ENCODE peak calls at places on chromosomes 2 and 18, in four cellular contexts. A is prostate gland; C is neuronal stem cell; K is CD4-positive, alpha-beta memory T cell. L is an unnamed sample.

GRCh38 chr2:200483729-200484198 is 26.1 kb downstream of the KCTD18 start:
- DNase-seq in A (peak; percentile 71), C (no peak), K (no peak), L (no peak)

GRCh38 chr2:105787376-105788318 is 42.9 kb downstream of the NCK2 start:
- DNase-seq in A (no peak), C (no peak), K (no peak), L (no peak)

GRCh38 chr2:220162320-220162719 is 534.9 kb downstream of the SLC4A3 start:
- DNase-seq in A (no peak), C (no peak), K (no peak), L (peak; percentile 75)

GRCh38 chr2:49687873-49688272 is 533.6 kb upstream of the FSHR start:
- DNase-seq in A (no peak), C (no peak), K (no peak), L (no peak)

GRCh38 chr2:7278984-7279383 is 361.8 kb downstream of the RNF144A start:
- DNase-seq in A (no peak), C (no peak), K (no peak), L (no peak)

GRCh38 chr2:109472331-109473005 is 141.3 kb downstream of the SEPTIN10 start:
- DNase-seq in A (no peak), C (no peak), K (no peak), L (no peak)

GRCh38 chr2:88658890-88659881 is 31.9 kb upstream of the EIF2AK3 start:
- DNase-seq in A (peak; percentile 10), C (no peak), K (no peak), L (no peak)

GRCh38 chr2:125643585-125643984 is 1012.4 kb upstream of the GYPC start:
- DNase-seq in A (no peak), C (no peak), K (no peak), L (no peak)

GRCh38 chr2:135279209-135279608 is 227.1 kb downstream of the RAB3GAP1 start:
- DNase-seq in A (no peak), C (no peak), K (no peak), L (no peak)

GRCh38 chr18:74930616-74931015 is 278.3 kb downstream of the PTGR3 start:
- DNase-seq in A (no peak), C (no peak), K (no peak), L (no peak)

GRCh38 chr2:30272761-30273573 is 41.6 kb downstream of the LBH start:
- DNase-seq in A (no peak), C (no peak), K (no peak), L (no peak)

GRCh38 chr2:8319219-8319618 is 362.6 kb upstream of the ID2 start:
- DNase-seq in A (no peak), C (no peak), K (no peak), L (no peak)

GRCh38 chr2:232203936-232204335 is 174.6 kb upstream of the ALPP start:
- DNase-seq in A (no peak), C (no peak), K (no peak), L (no peak)

GRCh38 chr18:79518683-79519128 is 123.0 kb downstream of the NFATC1 start:
- DNase-seq in A (no peak), C (no peak), K (no peak), L (no peak)

GRCh38 chr2:49259926-49260325 is 105.6 kb upstream of the FSHR start:
- DNase-seq in A (no peak), C (no peak), K (no peak), L (no peak)

GRCh38 chr2:113977660-113978523 is 88.0 kb downstream of the ACTR3 start:
- DNase-seq in A (no peak), C (peak; percentile 18), K (no peak), L (peak; percentile 55)

GRCh38 chr2:69059731-69060290 is 46.8 kb downstream of the ANTXR1 start:
- DNase-seq in A (no peak), C (no peak), K (no peak), L (no peak)

GRCh38 chr2:230614913-230615332 is 97.7 kb upstream of the CAB39 start:
- DNase-seq in A (no peak), C (no peak), K (no peak), L (peak; percentile 34)

GRCh38 chr2:235204923-235205322 is 253.1 kb downstream of the SH3BP4 start:
- DNase-seq in A (no peak), C (no peak), K (no peak), L (no peak)

GRCh38 chr2:128552806-128553551 is 234.3 kb upstream of the HS6ST1 start:
- DNase-seq in A (no peak), C (no peak), K (no peak), L (no peak)

GRCh38 chr2:203682688-203683130 is 23.7 kb upstream of the CD28 start:
- DNase-seq in A (no peak), C (no peak), K (no peak), L (peak; percentile 90)

GRCh38 chr2:73610111-73610510 is 32.1 kb downstream of the NAT8 start:
- DNase-seq in A (no peak), C (no peak), K (no peak), L (no peak)

GRCh38 chr2:169254774-169255173 is 107.6 kb downstream of the LRP2 start:
- DNase-seq in A (no peak), C (no peak), K (no peak), L (no peak)

GRCh38 chr18:9595197-9595596 is 19.2 kb downstream of the PPP4R1 start:
- DNase-seq in A (no peak), C (no peak), K (no peak), L (no peak)

GRCh38 chr2:201696151-201696659 is 2.2 kb downstream of the MPP4 start:
- DNase-seq in A (no peak), C (no peak), K (no peak), L (peak; percentile 66)

GRCh38 chr2:223264541-223265171 is 212.7 kb downstream of the KCNE4 start:
- DNase-seq in A (no peak), C (no peak), K (no peak), L (no peak)

GRCh38 chr18:59022167-59022945 is 117.3 kb upstream of the SEC11C start:
- DNase-seq in A (no peak), C (no peak), K (no peak), L (no peak)

GRCh38 chr18:9513971-9514512 is 38.7 kb downstream of the RALBP1 start:
- DNase-seq in A (no peak), C (no peak), K (no peak), L (no peak)

GRCh38 chr2:133171396-133172004 is 396.8 kb downstream of the NCKAP5 start:
- DNase-seq in A (peak; percentile 12), C (peak; percentile 71), K (no peak), L (no peak)

GRCh38 chr2:67579207-67579606 is 182.1 kb downstream of the ETAA1 start:
- DNase-seq in A (no peak), C (no peak), K (no peak), L (no peak)

GRCh38 chr2:88697361-88698026 is 6.0 kb downstream of the RPIA start:
- DNase-seq in A (no peak), C (no peak), K (peak; percentile 4), L (no peak)

GRCh38 chr2:26848336-26849055 is 564 bp downstream of the DPYSL5 start:
- DNase-seq in A (no peak), C (peak; percentile 63), K (no peak), L (peak; percentile 81)

GRCh38 chr2:201466050-201466660 is 14.6 kb downstream of the STRADB start:
- DNase-seq in A (peak; percentile 66), C (no peak), K (no peak), L (no peak)

GRCh38 chr2:105590780-105591660 is 153.7 kb upstream of the NCK2 start:
- DNase-seq in A (no peak), C (no peak), K (no peak), L (no peak)

GRCh38 chr2:216426938-216427337 is 14.7 kb downstream of the SMARCAL1 start:
- DNase-seq in A (no peak), C (no peak), K (no peak), L (no peak)

GRCh38 chr2:203431391-203432185 is 103.4 kb downstream of the ABI2 start:
- DNase-seq in A (no peak), C (no peak), K (no peak), L (no peak)

GRCh38 chr18:80253236-80253635 is 5.9 kb upstream of the PARD6G start:
- DNase-seq in A (no peak), C (no peak), K (no peak), L (no peak)

GRCh38 chr2:46120792-46121565 is 176.2 kb upstream of the EPAS1 start:
- DNase-seq in A (no peak), C (no peak), K (no peak), L (peak; percentile 55)

GRCh38 chr2:239818086-239818485 is 207.1 kb downstream of the NDUFA10 start:
- DNase-seq in A (no peak), C (no peak), K (no peak), L (no peak)

GRCh38 chr18:13621886-13622619 is 104.3 kb downstream of the FAM210A start:
- DNase-seq in A (no peak), C (no peak), K (no peak), L (no peak)
- H3K27ac ChIP-seq in A (no peak overlapping the region), C (no peak overlapping the region), K (no peak overlapping the region), L (no peak overlapping the region)

DNA sequence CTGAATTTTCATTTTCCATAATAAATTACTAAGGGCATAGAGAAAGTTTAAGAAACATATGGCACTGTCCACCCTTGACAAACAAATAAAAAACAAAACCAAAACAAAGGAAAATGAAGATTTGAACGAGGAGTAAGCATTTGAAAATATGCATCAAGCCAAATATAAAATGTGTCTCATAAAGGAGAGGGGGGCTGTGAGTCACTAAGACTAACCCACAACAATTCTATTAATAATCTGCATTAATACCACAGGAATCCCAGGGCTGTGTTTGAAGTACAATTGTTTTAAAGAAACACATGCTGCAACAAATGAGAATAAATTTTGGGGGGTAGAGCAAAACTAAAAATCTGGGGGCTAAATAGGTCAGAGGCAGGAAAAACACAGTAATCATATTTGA is 53.8 kb upstream of the STK17B start:
- DNase-seq in A (no peak), C (no peak), K (no peak), L (no peak)
- H3K4me3 ChIP-seq in A (no peak overlapping the region), C (no peak overlapping the region), K (no peak overlapping the region), L (no peak overlapping the region)

GRCh38 chr2:54593249-54593648 is 130.2 kb upstream of the EML6 start:
- DNase-seq in A (no peak), C (no peak), K (no peak), L (no peak)
- H3K27ac ChIP-seq in A (no peak overlapping the region), C (no peak overlapping the region), K (no peak overlapping the region), L (no peak overlapping the region)

GRCh38 chr18:46497129-46497528 is 159.9 kb downstream of the LOXHD1 start:
- DNase-seq in A (no peak), C (peak; percentile 79), K (peak; percentile 10), L (no peak)
- H3K4me3 ChIP-seq in A (no peak overlapping the region), C (no peak overlapping the region), K (no peak overlapping the region), L (no peak overlapping the region)

DNA sequence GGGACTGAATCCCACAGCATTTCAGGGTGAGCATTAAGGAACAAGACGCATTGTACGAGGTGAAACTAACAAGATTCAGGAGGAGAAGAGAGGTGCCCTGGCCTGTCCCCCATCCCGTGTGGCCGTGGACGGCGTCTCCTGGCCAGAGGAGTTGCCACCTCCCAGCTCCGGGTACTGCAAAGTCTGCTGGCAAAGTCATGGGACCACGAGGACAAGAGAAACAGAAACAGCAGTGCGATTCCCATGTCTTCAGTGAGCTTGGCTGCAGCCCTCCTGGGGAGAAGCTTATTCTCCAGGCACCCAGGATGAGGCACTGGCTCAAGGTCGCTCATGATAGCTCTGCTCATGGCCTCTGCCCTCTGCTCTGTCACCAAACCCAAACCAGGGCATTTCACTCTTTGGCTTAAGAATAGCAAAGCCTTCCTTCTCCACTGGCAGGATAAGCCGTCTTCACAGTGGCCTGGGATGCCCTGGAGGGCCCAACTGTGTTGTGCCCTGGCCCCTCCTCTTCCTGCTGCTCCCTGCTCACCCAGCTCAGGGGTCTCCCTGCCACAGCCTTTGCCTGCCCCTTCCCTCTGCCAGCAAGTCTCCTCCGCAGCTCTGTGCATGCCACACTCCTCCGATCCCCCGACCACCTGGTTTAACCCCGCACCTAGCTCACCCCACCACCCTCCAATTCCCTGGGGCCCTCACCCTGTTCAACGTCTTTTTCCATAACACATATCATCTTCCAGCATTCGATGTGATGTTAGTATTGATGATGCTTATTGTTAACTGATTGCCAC is 144.8 kb downstream of the PXDN start:
- DNase-seq in A (no peak), C (no peak), K (no peak), L (no peak)
- H3K27ac ChIP-seq in A (no peak overlapping the region), C (no peak overlapping the region), K (no peak overlapping the region), L (no peak overlapping the region)